ENCODE peak calls at places on chromosomes 13 and 19, in eight cellular contexts. H is stimulated activated CD8-positive, alpha-beta memory T cell treated with anti-CD3 and anti-CD28 coated beads, Interleukin-12 subunit alpha, Interleukin-12 subunit beta, amount 100 ng/mL, for 4 hours; Q is Kasumi-1; F is germinal center; I is stimulated activated CD4-positive, alpha-beta T cell treated with anti-CD3 and anti-CD28 coated beads, Interleukin-15, amount 100 ng/mL, for 1 hour; L is NCI-H774; M is anterior cingulate cortex; O is amygdala. R is an unnamed sample.

GRCh38 chr13:51298812-51299211 is 40.7 kb upstream of the SERPINE3 start:
- DNase-seq in H (no peak), Q (peak; percentile 24), F (no peak), I (no peak), L (no peak), M (no peak), O (no peak), R (no peak)

GRCh38 chr19:51327066-51327985 is 14.6 kb downstream of the VSIG10L start:
- DNase-seq in H (no peak), Q (peak; percentile 24), F (peak; percentile 86), I (peak; percentile 41), L (no peak), M (no peak), O (no peak), R (no peak)

GRCh38 chr19:57435062-57435978 is at the start of gene ZNF749:
- DNase-seq in H (peak; percentile 87), Q (peak; percentile 98), F (peak; percentile 96), I (peak; percentile 84), L (peak; percentile 95), M (peak; percentile 95), O (peak; percentile 79), R (peak; percentile 93)

GRCh38 chr13:60226507-60226906 is 62.8 kb upstream of the DIAPH3 start:
- DNase-seq in H (no peak), Q (no peak), F (no peak), I (no peak), L (peak; percentile 13), M (no peak), O (no peak), R (no peak)

GRCh38 chr19:990119-990571 is 6.0 kb downstream of the WDR18 start:
- DNase-seq in H (no peak), Q (no peak), F (no peak), I (no peak), L (no peak), M (no peak), O (no peak), R (no peak)

GRCh38 chr19:46494936-46495788 is 505 bp downstream of the PNMA8B start:
- DNase-seq in H (no peak), Q (no peak), F (no peak), I (no peak), L (no peak), M (no peak), O (no peak), R (no peak)

GRCh38 chr13:18978447-18978846 is 203.2 kb downstream of the TUBA3C start:
- DNase-seq in H (no peak), Q (no peak), F (no peak), I (no peak), L (peak; percentile 1), M (no peak), O (no peak), R (no peak)

GRCh38 chr19:39083599-39083982 is 577 bp upstream of the ACP7 start:
- DNase-seq in H (no peak), Q (no peak), F (no peak), I (no peak), L (no peak), M (no peak), O (no peak), R (no peak)

GRCh38 chr13:40464991-40465390 is 201.4 kb downstream of the FOXO1 start:
- DNase-seq in H (no peak), Q (no peak), F (no peak), I (no peak), L (no peak), M (no peak), O (no peak), R (no peak)

R was measured in occipital lobe.